ENCODE peak calls at places on chromosome 4, in six cellular contexts. D is transverse colon; B is CD4-positive, alpha-beta T cell; W is HFF-Myc; L is GM12865; Z is body of pancreas. H is an unnamed sample.

GRCh38 chr4:127505203-127505602 is 127.6 kb upstream of the INTU start:
- DNase-seq in D (no peak), B (no peak), W (peak; percentile 65), L (no peak), Z (peak; percentile 41), H (no peak)

GRCh38 chr4:55172694-55173287 is 47.4 kb upstream of the KDR start:
- DNase-seq in D (no peak), B (no peak), W (no peak), L (no peak), Z (no peak), H (no peak)

GRCh38 chr4:13527983-13528822 is 16.1 kb downstream of the NKX3-2 start:
- DNase-seq in D (no peak), B (no peak), W (no peak), L (peak; percentile 80), Z (no peak), H (peak; percentile 60)

GRCh38 chr4:35163189-35163588 is 1081.1 kb downstream of the ARAP2 start:
- DNase-seq in D (no peak), B (no peak), W (no peak), L (no peak), Z (no peak), H (no peak)

GRCh38 chr4:113169368-113169767 is 119.9 kb downstream of the ANK2 start:
- DNase-seq in D (no peak), B (no peak), W (no peak), L (no peak), Z (no peak), H (no peak)

GRCh38 chr4:25815586-25815985 is 47.2 kb downstream of the SEL1L3 start:
- DNase-seq in D (no peak), B (no peak), W (no peak), L (no peak), Z (no peak), H (no peak)

GRCh38 chr4:111602848-111603247 is 542.4 kb upstream of the FAM241A start:
- DNase-seq in D (no peak), B (no peak), W (peak; percentile 17), L (no peak), Z (no peak), H (no peak)

GRCh38 chr4:4643306-4643705 is 101.5 kb upstream of the STX18 start:
- DNase-seq in D (no peak), B (no peak), W (no peak), L (no peak), Z (no peak), H (no peak)

GRCh38 chr4:99853190-99853589 is 36.6 kb downstream of the DAPP1 start:
- DNase-seq in D (no peak), B (no peak), W (no peak), L (no peak), Z (no peak), H (no peak)

GRCh38 chr4:181820518-181820917 is 422.7 kb upstream of the TENM3 start:
- DNase-seq in D (no peak), B (no peak), W (no peak), L (no peak), Z (no peak), H (no peak)

GRCh38 chr4:122960298-122960985 is 38.0 kb upstream of the NUDT6 start:
- DNase-seq in D (no peak), B (no peak), W (no peak), L (no peak), Z (no peak), H (no peak)

GRCh38 chr4:6562931-6563901 is 11.8 kb upstream of the MAN2B2 start:
- DNase-seq in D (peak; percentile 36), B (no peak), W (no peak), L (no peak), Z (no peak), H (no peak)

DNA sequence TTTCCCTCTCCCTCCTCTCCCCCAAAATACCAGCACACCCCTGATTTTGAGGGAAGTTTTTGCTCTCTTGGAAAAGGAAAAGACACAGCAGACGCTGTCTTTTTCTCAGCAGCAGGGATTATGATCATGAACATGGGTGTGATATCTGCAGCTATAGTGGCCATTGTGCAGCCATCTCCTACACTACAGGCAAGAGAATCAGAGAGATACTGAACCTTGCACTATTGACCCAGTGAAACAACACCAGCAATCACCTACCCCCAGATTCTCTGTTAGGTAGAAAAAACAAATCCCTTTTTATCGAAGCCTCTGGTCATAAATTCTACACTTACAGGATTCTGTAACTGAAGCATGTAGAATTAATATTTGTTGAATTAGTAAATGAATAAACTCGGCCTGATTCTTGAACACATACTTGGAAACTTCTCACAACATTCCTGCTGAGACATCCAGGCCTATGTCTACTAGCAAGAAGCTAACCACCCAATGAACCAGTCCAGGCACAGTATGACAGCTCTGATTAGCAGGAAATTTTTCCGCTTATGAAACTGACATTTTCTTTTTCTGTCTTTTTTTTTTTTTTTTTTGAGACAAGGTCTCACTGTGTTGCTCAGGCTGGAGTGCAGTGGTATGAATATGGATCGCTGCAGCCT is 5.0 kb upstream of the AFAP1 start:
- DNase-seq in D (no peak), B (no peak), W (no peak), L (no peak), Z (no peak), H (no peak)
- TF ChIP-seq CTCF in D (no peak), B (no peak), W (no peak), L (no peak), Z (no peak), H (no peak)

GRCh38 chr4:28378109-28378830 is 1517.6 kb downstream of the STIM2 start:
- DNase-seq in D (no peak), B (no peak), W (no peak), L (no peak), Z (no peak), H (no peak)
- TF ChIP-seq CTCF in D (no peak), B (no peak), W (peak; percentile 14), L (no peak), Z (no peak), H (no peak)

DNA sequence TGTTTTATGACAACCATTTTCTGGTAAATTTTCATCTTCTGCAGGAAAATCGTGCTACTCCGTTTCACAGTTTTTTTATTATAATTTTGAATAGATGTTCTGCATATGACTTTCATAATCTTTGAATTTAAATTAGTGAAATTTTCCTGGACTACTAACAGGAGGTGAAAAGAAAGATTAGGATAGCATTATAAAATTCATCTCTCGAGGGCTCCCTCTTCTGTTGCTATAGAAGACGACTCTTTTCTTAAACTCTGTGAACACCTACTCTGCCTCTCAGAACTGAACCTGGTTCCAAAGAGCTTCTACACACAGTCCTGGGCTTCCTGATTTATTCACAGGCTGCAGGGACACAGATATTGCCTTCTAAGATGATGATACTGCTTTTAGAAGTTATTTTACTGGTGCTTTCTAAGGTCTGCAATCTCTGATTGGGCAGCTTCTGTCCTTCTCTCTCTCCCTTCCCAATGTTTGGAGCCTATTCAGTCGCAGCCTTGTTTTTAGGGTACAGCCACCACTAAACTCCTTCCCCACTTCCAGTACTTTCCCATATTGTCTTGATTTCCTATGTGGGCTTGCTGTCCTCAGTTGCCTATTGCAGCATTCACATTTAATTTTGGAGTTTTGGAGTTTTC is 10.1 kb upstream of the SAP30 start:
- DNase-seq in D (no peak), B (no peak), W (no peak), L (no peak), Z (no peak), H (no peak)
- TF ChIP-seq CTCF in D (peak; percentile 16), B (peak; percentile 30), W (peak; percentile 25), L (no peak), Z (peak; percentile 20), H (no peak)

DNA sequence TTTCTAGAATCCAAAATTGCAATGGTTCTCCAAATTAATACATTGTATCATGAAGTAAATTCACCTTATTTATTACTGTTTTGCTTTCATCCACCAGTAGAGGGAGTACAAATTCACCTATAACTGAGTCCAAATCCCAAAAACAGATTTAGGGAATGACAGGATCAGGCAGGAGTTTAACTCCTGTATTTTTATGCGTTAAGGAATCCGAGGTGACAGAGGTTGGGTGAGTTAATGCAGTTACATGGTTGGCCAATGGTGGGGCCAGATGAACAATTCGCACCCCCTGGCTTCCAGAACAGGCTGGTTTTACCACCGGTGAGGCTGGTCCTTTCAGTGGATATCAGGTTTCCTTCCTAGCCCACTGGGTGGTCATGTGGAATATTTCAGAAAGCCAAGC is 82.4 kb downstream of the MTNR1A start:
- DNase-seq in D (no peak), B (no peak), W (peak; percentile 17), L (no peak), Z (no peak), H (no peak)
- TF ChIP-seq CTCF in D (peak; percentile 56), B (no peak), W (peak; percentile 51), L (no peak), Z (peak; percentile 45), H (peak; percentile 13)

GRCh38 chr4:79290376-79290775 is 35.5 kb downstream of the NAA11 start:
- DNase-seq in D (no peak), B (no peak), W (no peak), L (no peak), Z (no peak), H (no peak)

GRCh38 chr4:79281577-79282359 is 44.1 kb downstream of the NAA11 start:
- DNase-seq in D (no peak), B (no peak), W (no peak), L (peak; percentile 8), Z (no peak), H (no peak)

GRCh38 chr4:79288185-79288584 is 37.7 kb downstream of the NAA11 start:
- DNase-seq in D (no peak), B (no peak), W (no peak), L (no peak), Z (no peak), H (no peak)

GRCh38 chr4:79284893-79285292 is 41.0 kb downstream of the NAA11 start:
- DNase-seq in D (no peak), B (no peak), W (no peak), L (no peak), Z (no peak), H (no peak)
- TF ChIP-seq CTCF in D (no peak), B (no peak), W (no peak), L (no peak), Z (no peak), H (no peak)

GRCh38 chr4:41399191-41399590 is 138.8 kb upstream of the LIMCH1 start:
- DNase-seq in D (no peak), B (no peak), W (no peak), L (no peak), Z (no peak), H (no peak)
- TF ChIP-seq CTCF in D (no peak), B (no peak), W (no peak), L (no peak), Z (no peak), H (no peak)

GRCh38 chr4:128570380-128570779 is 239.1 kb upstream of the JADE1 start:
- DNase-seq in D (peak; percentile 20), B (no peak), W (no peak), L (no peak), Z (peak; percentile 33), H (no peak)

GRCh38 chr4:128571747-128572146 is 237.8 kb upstream of the JADE1 start:
- DNase-seq in D (peak; percentile 17), B (no peak), W (peak; percentile 64), L (no peak), Z (peak; percentile 80), H (no peak)

GRCh38 chr4:128573781-128574508 is 235.6 kb upstream of the JADE1 start:
- DNase-seq in D (no peak), B (no peak), W (no peak), L (no peak), Z (no peak), H (no peak)

GRCh38 chr4:128574706-128575105 is 234.8 kb upstream of the JADE1 start:
- DNase-seq in D (peak; percentile 84), B (peak; percentile 39), W (no peak), L (peak; percentile 89), Z (peak; percentile 87), H (peak; percentile 88)

GRCh38 chr4:128572778-128573241 is 236.7 kb upstream of the JADE1 start:
- DNase-seq in D (no peak), B (no peak), W (no peak), L (no peak), Z (no peak), H (no peak)
- TF ChIP-seq CTCF in D (no peak), B (no peak), W (no peak), L (no peak), Z (no peak), H (no peak)

H was measured in activated CD8-positive, alpha-beta T cell treated with anti-CD3 and anti-CD28 coated beads for 36 hours.